ENCODE peak calls at places on chromosomes 13 and 19, in five cellular contexts. B is left lung, L is uterus, Y is body of pancreas, D is neural progenitor cell. V is an unnamed sample.

GRCh38 chr13:102033316-102033715 is 368.5 kb downstream of the FGF14 start:
- DNase-seq in D (no peak), L (no peak), Y (no peak), B (no peak), V (no peak)

GRCh38 chr19:39402417-39403297 is 4.0 kb upstream of the ZFP36 start:
- DNase-seq in B (peak; percentile 94), L (peak; percentile 94), D (peak; percentile 95), Y (peak; percentile 90), V (peak; percentile 74)

GRCh38 chr13:96963786-96964475 is 30.3 kb downstream of the OXGR1 start:
- DNase-seq in Y (no peak), D (no peak), B (no peak), L (no peak), V (peak; percentile 34)

GRCh38 chr13:105037064-105037463 is 1498.4 kb downstream of the EFNB2 start:
- DNase-seq in B (no peak), Y (no peak), D (no peak), L (no peak), V (peak; percentile 32)

GRCh38 chr19:18112989-18113478 is 15.5 kb downstream of the MAST3 start:
- DNase-seq in L (peak; percentile 84), Y (peak; percentile 87), B (peak; percentile 87), D (peak; percentile 92), V (peak; percentile 60)

GRCh38 chr13:111880185-111880584 is 186.8 kb upstream of the SOX1 start:
- DNase-seq in B (no peak), Y (no peak), D (no peak), L (no peak), V (no peak)

GRCh38 chr19:48230555-48231129 is 25.1 kb downstream of the CARD8 start:
- DNase-seq in L (no peak), D (no peak), B (no peak), Y (no peak), V (no peak)

GRCh38 chr19:4090351-4091220 is 23.9 kb upstream of the ZBTB7A start:
- DNase-seq in B (no peak), Y (no peak), D (no peak), L (no peak), V (no peak)

GRCh38 chr13:30499338-30499737 is 33.6 kb upstream of the HMGB1 start:
- DNase-seq in L (no peak), D (no peak), Y (no peak), B (no peak), V (no peak)

GRCh38 chr19:44939668-44940067 is 2.4 kb upstream of the APOC4 start:
- DNase-seq in D (no peak), L (no peak), B (no peak), Y (no peak), V (no peak)

GRCh38 chr13:95457294-95457693 is 95.2 kb upstream of the CLDN10 start:
- DNase-seq in Y (no peak), B (no peak), L (no peak), D (no peak), V (no peak)

GRCh38 chr19:1173160-1173844 is 766 bp downstream of the SBNO2 start:
- DNase-seq in Y (no peak), B (no peak), L (peak; percentile 39), D (peak; percentile 46), V (no peak)

GRCh38 chr13:33740134-33740538 is 77.8 kb upstream of the RFC3 start:
- DNase-seq in D (no peak), Y (no peak), B (no peak), L (no peak), V (no peak)

GRCh38 chr19:15265849-15266248 is 33.6 kb upstream of the EPHX3 start:
- DNase-seq in Y (peak; percentile 99), D (no peak), B (peak; percentile 64), L (peak; percentile 95), V (no peak)

GRCh38 chr19:49065905-49066512 is 1.4 kb upstream of the NTF4 start:
- DNase-seq in B (no peak), L (no peak), D (no peak), Y (no peak), V (no peak)

GRCh38 chr19:2952953-2953481 is 8.2 kb upstream of the ZNF77 start:
- DNase-seq in L (no peak), D (no peak), Y (peak; percentile 82), B (peak; percentile 66), V (peak; percentile 91)

GRCh38 chr13:24222756-24223155 is 62.2 kb downstream of the SPATA13 start:
- DNase-seq in Y (peak; percentile 38), L (no peak), B (no peak), D (no peak), V (no peak)

GRCh38 chr19:6740589-6741348 is 1.3 kb downstream of the TRIP10 start:
- DNase-seq in D (peak; percentile 89), L (peak; percentile 70), B (peak; percentile 59), Y (peak; percentile 48), V (peak; percentile 37)

GRCh38 chr13:77406644-77407440 is 79.9 kb upstream of the MYCBP2 start:
- DNase-seq in L (no peak), Y (no peak), D (no peak), B (no peak), V (no peak)

GRCh38 chr19:7846247-7846646 is 16.2 kb downstream of the EVI5L start:
- DNase-seq in L (no peak), Y (no peak), D (no peak), B (no peak), V (no peak)

GRCh38 chr19:3275583-3276340 is 51.3 kb downstream of the CELF5 start:
- DNase-seq in B (peak; percentile 77), Y (peak; percentile 75), D (peak; percentile 97), L (peak; percentile 30), V (peak; percentile 70)

GRCh38 chr19:18612772-18613588 is at the start of gene TMEM59L:
- DNase-seq in D (peak; percentile 77), L (no peak), B (no peak), Y (no peak), V (no peak)

GRCh38 chr19:3285647-3286176 is 61.3 kb downstream of the CELF5 start:
- DNase-seq in Y (no peak), B (no peak), L (no peak), D (no peak), V (no peak)

GRCh38 chr13:93603043-93603442 is 376.4 kb downstream of the GPC6 start:
- DNase-seq in Y (no peak), D (no peak), L (no peak), B (no peak), V (peak; percentile 85)

GRCh38 chr19:4977299-4978174 is 8.6 kb downstream of the KDM4B start:
- DNase-seq in D (no peak), L (peak; percentile 75), B (no peak), Y (no peak), V (peak; percentile 67)

GRCh38 chr19:38277969-38278680 is 13.8 kb downstream of the SPINT2 start:
- DNase-seq in L (peak; percentile 63), B (no peak), Y (peak; percentile 37), D (no peak), V (no peak)

GRCh38 chr19:49746206-49746958 is 16.7 kb downstream of the TSKS start:
- DNase-seq in L (peak; percentile 51), B (peak; percentile 69), D (peak; percentile 61), Y (peak; percentile 22), V (no peak)

GRCh38 chr13:100890645-100891044 is 216.1 kb upstream of the TMTC4 start:
- DNase-seq in B (no peak), L (no peak), Y (no peak), D (no peak), V (no peak)

GRCh38 chr19:32642771-32643170 is 32.2 kb downstream of the ANKRD27 start:
- DNase-seq in D (no peak), L (no peak), B (no peak), Y (no peak), V (no peak)

GRCh38 chr19:48461982-48462655 is 6.7 kb downstream of the KCNJ14 start:
- DNase-seq in D (peak; percentile 39), L (no peak), Y (no peak), B (no peak), V (no peak)

GRCh38 chr13:48559638-48560320 is 26.9 kb upstream of the RCBTB2 start:
- DNase-seq in L (no peak), D (no peak), B (no peak), Y (no peak), V (peak; percentile 92)

GRCh38 chr13:48163066-48163465 is 68.2 kb upstream of the MED4 start:
- DNase-seq in B (no peak), Y (no peak), D (no peak), L (no peak), V (no peak)

GRCh38 chr19:13102666-13103584 is at the start of gene LYL1:
- DNase-seq in L (peak; percentile 78), B (peak; percentile 88), D (peak; percentile 83), Y (no peak), V (no peak)

DNA sequence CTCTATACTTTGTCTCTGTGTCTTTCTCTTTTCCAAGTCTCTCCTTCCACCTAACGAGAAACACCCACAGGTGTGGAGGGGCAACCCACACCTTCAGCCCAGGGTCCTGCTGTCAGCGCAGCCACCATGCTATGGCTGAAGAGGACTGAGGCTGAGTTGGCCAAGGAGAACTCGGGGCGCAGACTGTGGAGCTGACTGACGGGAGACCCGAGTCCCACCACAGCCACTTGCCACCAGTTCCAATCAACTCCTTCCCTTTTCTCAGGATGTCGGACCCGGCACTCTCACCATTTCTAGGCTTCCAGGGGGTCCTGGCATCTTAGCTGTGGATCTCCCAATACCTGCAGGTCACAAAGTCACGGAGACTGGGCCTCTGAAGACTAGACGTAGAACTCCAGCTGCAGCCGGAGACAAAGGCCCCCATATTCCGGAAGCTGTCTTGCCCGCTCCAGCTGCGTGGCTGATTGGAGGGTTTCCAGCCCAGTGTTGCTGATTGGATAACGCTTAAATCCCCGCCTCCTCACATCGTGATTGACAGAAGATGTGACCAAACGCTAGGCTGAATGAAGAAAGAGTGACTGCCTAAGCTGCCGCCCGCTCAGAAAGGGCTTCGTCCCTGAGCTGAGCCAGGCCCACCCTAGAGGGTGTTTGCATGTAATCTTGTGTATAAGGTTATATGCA is 63.6 kb downstream of the ZNF429 start:
- DNase-seq in D (no peak), Y (peak; percentile 95), B (peak; percentile 90), L (peak; percentile 83), V (peak; percentile 66)
- H3K4me3 ChIP-seq in D (no peak overlapping the region), Y (no peak overlapping the region), B (peak overlapping the region; percentile 36), L (peak overlapping the region; percentile 29), V (peak overlapping the region; percentile 37)

GRCh38 chr19:51394045-51394836 is 3.9 kb upstream of the C19orf84 start:
- DNase-seq in Y (peak; percentile 91), L (peak; percentile 88), B (peak; percentile 94), D (peak; percentile 100), V (peak; percentile 96)
- TF ChIP-seq CTCF in Y (no peak), L (no peak), B (no peak), D (no peak), V (peak; percentile 22)

GRCh38 chr19:42272989-42273406 is 3.9 kb downstream of the CIC start:
- DNase-seq in Y (no peak), D (no peak), L (no peak), B (peak; percentile 26), V (no peak)
- H3K36me3 ChIP-seq in Y (no peaks in the 10 kb centered on the region), D (no peaks in the 10 kb centered on the region), L (no peaks in the 10 kb centered on the region), B (no peaks in the 10 kb centered on the region), V (peaks cover 17% of the 10 kb centered on the region)

DNA sequence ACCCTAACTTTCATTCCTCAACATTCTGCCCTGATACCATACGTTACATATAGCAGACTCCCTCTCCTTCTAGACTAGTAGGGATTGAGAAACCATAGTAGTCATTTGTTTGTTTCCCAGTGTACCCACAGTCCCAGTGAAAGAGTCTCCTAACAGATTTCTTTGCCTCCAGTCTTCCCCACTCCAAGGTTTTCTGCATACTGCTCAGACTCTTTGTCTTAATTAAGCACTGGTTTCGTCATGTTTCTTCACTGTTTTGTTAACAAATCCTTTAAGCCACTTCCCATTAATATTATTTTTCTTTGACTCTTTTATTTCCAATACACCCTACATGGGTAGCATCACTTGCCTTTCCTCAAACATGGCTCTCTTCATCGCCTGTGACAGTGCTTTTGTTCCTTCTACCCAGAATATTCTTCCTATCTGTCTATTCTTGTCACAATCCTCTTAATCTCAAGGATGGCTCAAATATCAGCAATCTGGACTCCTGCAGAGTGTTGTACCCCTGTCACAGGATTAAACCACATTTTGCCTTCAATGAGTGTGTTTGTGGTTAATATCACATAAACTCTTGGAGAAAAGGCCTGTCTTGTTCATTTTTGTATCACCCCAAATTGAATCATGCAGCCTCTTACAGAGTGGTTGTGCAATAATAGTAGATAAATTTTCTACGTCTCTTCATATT is 92.7 kb upstream of the KLF12 start:
- DNase-seq in L (no peak), Y (no peak), D (no peak), B (no peak), V (no peak)
- H3K4me3 ChIP-seq in L (no peak overlapping the region), Y (no peak overlapping the region), D (no peak overlapping the region), B (no peak overlapping the region), V (no peak overlapping the region)

V was measured in bronchial epithelial cell.